ENCODE peak calls at places on chromosomes 6 and 20, in six cellular contexts. B, W, F, E, H and S are unnamed samples.

GRCh38 chr6:6834356-6835342 is 246.1 kb downstream of the LY86 start:
- DNase-seq in F (no peak), E (no peak), W (no peak), B (no peak), H (no peak), S (no peak)

GRCh38 chr6:13924949-13925881 is at the start of gene RNF182:
- DNase-seq in E (no peak), F (no peak), H (no peak), B (peak), W (peak), S (peak)

GRCh38 chr20:31910071-31910803 is 39.8 kb downstream of the TTLL9 start:
- DNase-seq in F (no peak), W (no peak), E (no peak), H (no peak), B (no peak), S (no peak)

GRCh38 chr6:38445321-38445720 is 194.4 kb downstream of the BTBD9 start:
- DNase-seq in B (no peak), F (no peak), H (no peak), E (no peak), W (no peak), S (no peak)

GRCh38 chr6:43477235-43478007 is at the start of gene TJAP1:
- DNase-seq in F (peak), W (peak), H (peak), B (peak), E (peak), S (peak)

GRCh38 chr6:16564430-16564829 is 196.8 kb downstream of the ATXN1 start:
- DNase-seq in E (no peak), F (no peak), H (no peak), B (no peak), W (no peak), S (no peak)

GRCh38 chr6:137423444-137424168 is 70.6 kb downstream of the OLIG3 start:
- DNase-seq in W (no peak), H (no peak), F (peak), B (no peak), E (no peak), S (no peak)

GRCh38 chr20:36624068-36624813 is 18.7 kb downstream of the RAB5IF start:
- DNase-seq in F (no peak), H (no peak), W (no peak), E (peak), B (no peak), S (no peak)

GRCh38 chr6:72182337-72183246 is 296.2 kb downstream of the RIMS1 start:
- DNase-seq in F (peak), E (no peak), B (peak), W (no peak), H (no peak), S (no peak)

GRCh38 chr20:18992418-18992817 is 178.8 kb downstream of the SCP2D1 start:
- DNase-seq in E (peak), F (no peak), H (no peak), W (no peak), B (no peak), S (no peak)

GRCh38 chr6:18446771-18447170 is 59.6 kb downstream of the RNF144B start:
- DNase-seq in W (no peak), E (no peak), H (no peak), F (no peak), B (no peak), S (no peak)

GRCh38 chr20:51749674-51750036 is 18.5 kb downstream of the ATP9A start:
- DNase-seq in B (no peak), E (no peak), F (no peak), H (no peak), W (no peak), S (no peak)

GRCh38 chr20:51756653-51757052 is 11.5 kb downstream of the ATP9A start:
- DNase-seq in B (no peak), W (no peak), F (no peak), H (no peak), E (no peak), S (no peak)

GRCh38 chr20:51750770-51751388 is 17.3 kb downstream of the ATP9A start:
- DNase-seq in E (no peak), W (no peak), B (no peak), H (no peak), F (no peak), S (no peak)

GRCh38 chr20:51750037-51750769 is 18.0 kb downstream of the ATP9A start:
- DNase-seq in E (peak), H (no peak), B (no peak), F (no peak), W (no peak), S (no peak)

GRCh38 chr20:51752343-51752951 is 15.7 kb downstream of the ATP9A start:
- DNase-seq in F (no peak), E (peak), W (no peak), B (no peak), H (no peak), S (no peak)
- TF ChIP-seq POLR2AphosphoS5 in F (no peak), E (no peak), W (no peak), B (no peak), H (no peak), S (no peak)

GRCh38 chr20:38165966-38166706 is 1.1 kb upstream of the TGM2 start:
- DNase-seq in W (no peak), E (peak), B (no peak), F (no peak), H (no peak), S (no peak)

GRCh38 chr20:38166707-38167233 is 1.7 kb upstream of the TGM2 start:
- DNase-seq in B (no peak), E (no peak), W (no peak), H (no peak), F (no peak), S (no peak)

GRCh38 chr20:38164069-38164468 is 1.0 kb downstream of the TGM2 start:
- DNase-seq in H (no peak), E (no peak), F (no peak), W (no peak), B (no peak), S (no peak)

GRCh38 chr20:38164624-38165088 is 414 bp downstream of the TGM2 start:
- DNase-seq in H (no peak), W (no peak), F (no peak), E (no peak), B (no peak), S (no peak)

GRCh38 chr20:38165089-38165965 is at the start of gene TGM2:
- DNase-seq in H (peak), W (peak), E (peak), F (no peak), B (peak), S (peak)
- TF ChIP-seq POLR2A in H (no peak), W (no peak), E (no peak), F (no peak), B (no peak), S (no peak)

GRCh38 chr20:62588458-62589149 is 53.7 kb upstream of the SLCO4A1 start:
- DNase-seq in E (no peak), H (no peak), F (no peak), W (no peak), B (no peak), S (no peak)
- TF ChIP-seq TAF1 in E (no peak), H (no peak), F (no peak), W (no peak), B (no peak), S (no peak)

DNA sequence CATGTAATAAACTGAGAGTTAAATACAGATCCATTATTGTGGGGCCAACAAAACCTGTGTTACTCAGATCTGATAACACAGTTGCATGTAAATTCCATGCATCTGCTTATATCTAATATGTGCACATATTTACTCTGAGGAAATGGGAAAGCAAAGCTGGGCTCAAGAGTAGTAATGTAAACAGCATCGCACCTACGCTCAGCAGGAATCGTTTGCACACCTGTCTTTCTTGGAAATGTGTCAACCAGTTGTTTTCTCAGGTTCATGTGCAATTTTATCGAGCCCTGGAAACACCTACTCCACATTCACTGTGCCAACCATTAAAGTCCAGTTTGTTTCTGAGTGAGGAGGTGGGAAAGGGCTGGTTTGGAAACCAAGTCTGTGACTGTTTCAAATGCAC is 80.3 kb upstream of the CNKSR3 start:
- DNase-seq in W (no peak), F (no peak), H (no peak), B (no peak), E (no peak), S (no peak)
- TF ChIP-seq POLR2AphosphoS5 in W (no peak), F (no peak), H (no peak), B (no peak), E (no peak), S (no peak)

DNA sequence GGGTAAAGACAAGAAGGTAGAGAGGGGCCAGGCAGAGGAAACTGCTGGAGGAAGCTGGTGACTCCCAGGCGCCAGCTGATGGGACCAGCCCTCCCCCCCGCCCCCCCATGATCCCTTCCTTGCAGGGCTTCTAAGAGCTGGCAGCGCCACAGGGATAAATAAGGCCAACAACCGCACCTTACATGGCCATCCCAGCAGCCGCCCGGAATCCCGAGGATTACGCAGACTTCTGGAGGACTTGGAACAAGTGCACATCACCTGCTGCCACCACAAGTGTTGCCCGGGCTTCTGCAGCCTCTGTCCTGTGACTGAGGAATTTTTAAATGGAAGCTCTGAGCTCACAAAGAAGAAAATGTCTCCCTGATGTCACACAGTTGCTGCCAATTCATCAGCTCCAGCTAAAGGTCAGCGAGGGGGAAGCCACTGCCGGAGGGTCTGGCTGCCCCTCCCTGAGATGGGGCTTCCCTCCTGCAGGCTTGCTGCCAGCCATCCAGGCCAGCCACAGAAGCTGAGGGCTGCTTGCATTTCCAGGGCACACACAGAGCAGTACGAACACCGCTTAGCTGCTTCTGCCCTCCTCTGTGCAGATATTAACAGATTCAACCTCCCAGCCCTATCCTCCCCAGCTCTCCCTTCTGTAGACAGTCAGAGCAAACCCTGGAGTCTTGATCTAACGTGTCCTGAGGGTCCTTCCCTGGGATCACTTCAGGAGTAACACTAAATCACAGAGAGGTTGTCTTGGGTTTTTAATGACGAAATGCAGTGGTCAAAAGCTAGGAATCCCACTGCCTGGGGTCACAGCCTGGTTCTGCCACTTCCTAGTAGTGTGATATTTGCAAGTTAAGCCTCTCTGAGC is 38.6 kb upstream of the PIM1 start:
- DNase-seq in B (no peak), H (no peak), E (peak), F (no peak), W (no peak), S (no peak)
- TF ChIP-seq POLR2A in B (no peak), H (no peak), E (no peak), F (no peak), W (no peak), S (no peak)

DNA sequence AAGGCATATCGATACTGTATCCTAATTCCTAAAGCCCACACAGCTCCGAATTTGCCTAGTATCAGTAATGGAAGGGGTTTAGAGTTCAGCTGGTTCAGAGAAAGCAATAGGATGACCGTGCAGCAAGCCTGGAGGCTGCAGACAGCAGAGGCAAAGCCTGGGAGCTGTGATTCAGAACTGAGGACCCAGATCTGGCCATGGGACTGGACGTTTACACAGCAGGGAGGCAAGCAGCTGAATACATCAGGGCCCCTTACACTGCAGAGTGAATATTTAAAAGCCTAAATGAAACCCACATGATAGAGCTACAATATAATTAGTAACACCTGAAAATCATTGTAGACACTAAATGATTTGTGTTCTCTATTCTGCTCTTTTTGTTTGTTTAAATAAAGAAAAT is 38.0 kb downstream of the ELOVL2 start:
- DNase-seq in F (no peak), B (no peak), W (no peak), H (no peak), E (peak), S (no peak)
- TF ChIP-seq TAF1 in F (no peak), B (no peak), W (no peak), H (no peak), E (no peak), S (no peak)

GRCh38 chr6:99347804-99348203 is 1.7 kb downstream of the FAXC start:
- DNase-seq in B (no peak), W (no peak), H (no peak), F (no peak), E (no peak), S (no peak)

GRCh38 chr6:99348823-99349619 is 453 bp downstream of the FAXC start:
- DNase-seq in E (no peak), H (no peak), B (no peak), W (no peak), F (no peak), S (no peak)

GRCh38 chr6:99350573-99350972 is 1.1 kb upstream of the FAXC start:
- DNase-seq in B (no peak), E (no peak), F (no peak), H (no peak), W (no peak), S (no peak)

GRCh38 chr6:99348220-99348822 is 1.2 kb downstream of the FAXC start:
- DNase-seq in W (no peak), B (no peak), E (no peak), H (no peak), F (no peak), S (no peak)

GRCh38 chr6:99349620-99350141 is at the start of gene FAXC:
- DNase-seq in H (no peak), W (peak), E (peak), B (peak), F (no peak), S (no peak)
- TF ChIP-seq POLR2AphosphoS5 in H (no peak), W (no peak), E (no peak), B (no peak), F (peak), S (no peak)